ENCODE peak calls at places on chromosomes 2 and 18, in four cellular contexts. R, O, K and Z are unnamed samples.

GRCh38 chr2:163348843-163349395 is 386.9 kb downstream of the FIGN start:
- DNase-seq in R (peak; percentile 98), O (no peak), K (no peak), Z (no peak)

GRCh38 chr18:54173980-54174611 is 50.4 kb downstream of the MBD2 start:
- DNase-seq in K (no peak), O (no peak), R (no peak), Z (no peak)

GRCh38 chr2:100292022-100292580 is 30.2 kb downstream of the LONRF2 start:
- DNase-seq in R (peak; percentile 99), O (peak; percentile 83), K (peak; percentile 28), Z (peak; percentile 88)

GRCh38 chr2:36513661-36514060 is 84.3 kb downstream of the FEZ2 start:
- DNase-seq in R (no peak), O (no peak), K (no peak), Z (no peak)

GRCh38 chr2:228674155-228674554 is 492.7 kb upstream of the SPHKAP start:
- DNase-seq in O (no peak), R (no peak), K (no peak), Z (no peak)

GRCh38 chr2:238255146-238255545 is 15.3 kb upstream of the HES6 start:
- DNase-seq in K (no peak), O (no peak), R (no peak), Z (no peak)

GRCh38 chr2:43443317-43443716 is 152.5 kb downstream of the THADA start:
- DNase-seq in R (no peak), K (no peak), O (no peak), Z (no peak)

GRCh38 chr18:48459471-48459870 is 50.3 kb upstream of the ZBTB7C start:
- DNase-seq in R (peak; percentile 44), K (no peak), O (no peak), Z (no peak)

GRCh38 chr2:188042412-188042811 is 249.3 kb upstream of the GULP1 start:
- DNase-seq in K (no peak), R (no peak), O (no peak), Z (no peak)

GRCh38 chr2:120983344-120983743 is 247.7 kb downstream of the GLI2 start:
- DNase-seq in K (no peak), R (no peak), O (no peak), Z (no peak)

GRCh38 chr2:147026664-147027278 is 818.1 kb upstream of the ACVR2A start:
- DNase-seq in R (no peak), O (no peak), K (no peak), Z (no peak)

GRCh38 chr2:72968286-72968685 is 51.0 kb downstream of the EMX1 start:
- DNase-seq in O (no peak), R (no peak), K (no peak), Z (no peak)

GRCh38 chr2:143937563-143938346 is 582.2 kb downstream of the ZEB2 start:
- DNase-seq in K (no peak), O (no peak), R (no peak), Z (no peak)

GRCh38 chr2:21367421-21367820 is 243.7 kb downstream of the TDRD15 start:
- DNase-seq in R (no peak), K (no peak), O (no peak), Z (no peak)

GRCh38 chr2:193824474-193824873 is 1629.7 kb upstream of the TMEFF2 start:
- DNase-seq in K (no peak), O (no peak), R (no peak), Z (no peak)

GRCh38 chr2:194619368-194619767 is 1037.7 kb upstream of the SLC39A10 start:
- DNase-seq in K (no peak), R (no peak), O (no peak), Z (no peak)

GRCh38 chr18:75474332-75474731 is 46.8 kb upstream of the SMIM21 start:
- DNase-seq in O (no peak), R (no peak), K (no peak), Z (no peak)

GRCh38 chr18:72460210-72460680 is 83.9 kb downstream of the CBLN2 start:
- DNase-seq in R (no peak), O (no peak), K (no peak), Z (peak; percentile 22)

GRCh38 chr2:38462121-38462634 is 85.1 kb upstream of the ATL2 start:
- DNase-seq in K (no peak), R (peak; percentile 87), O (peak; percentile 70), Z (no peak)

GRCh38 chr18:79558196-79559120 is 121.1 kb upstream of the CTDP1 start:
- DNase-seq in K (no peak), O (no peak), R (no peak), Z (no peak)

GRCh38 chr2:10126627-10127026 is 4.1 kb downstream of the RRM2 start:
- DNase-seq in R (no peak), K (no peak), O (no peak), Z (no peak)

GRCh38 chr2:46803911-46804670 is 111.5 kb downstream of the MCFD2 start:
- DNase-seq in R (no peak), K (no peak), O (no peak), Z (peak; percentile 92)

GRCh38 chr2:216683846-216684245 is 11.5 kb downstream of the IGFBP5 start:
- DNase-seq in R (peak; percentile 96), O (no peak), K (no peak), Z (no peak)

GRCh38 chr2:16666453-16666801 is 793 bp upstream of the CYRIA start:
- DNase-seq in R (peak; percentile 79), O (no peak), K (no peak), Z (no peak)

GRCh38 chr2:111049792-111050640 is 70.7 kb upstream of the BCL2L11 start:
- DNase-seq in R (no peak), K (no peak), O (no peak), Z (no peak)

GRCh38 chr2:215505044-215505786 is 69.3 kb upstream of the FN1 start:
- DNase-seq in K (no peak), R (peak; percentile 52), O (no peak), Z (no peak)

GRCh38 chr2:204625135-204625534 is 79.9 kb downstream of the PARD3B start:
- DNase-seq in K (no peak), O (no peak), R (no peak), Z (peak; percentile 35)

GRCh38 chr18:49613741-49614151 is 51.9 kb downstream of the LIPG start:
- DNase-seq in R (no peak), O (no peak), K (no peak), Z (no peak)

GRCh38 chr2:169320561-169320960 is 41.8 kb downstream of the LRP2 start:
- DNase-seq in O (no peak), K (no peak), R (no peak), Z (no peak)

GRCh38 chr18:28791101-28791500 is 614.2 kb upstream of the CDH2 start:
- DNase-seq in R (no peak), K (no peak), O (no peak), Z (no peak)

GRCh38 chr18:6607348-6607747 is 122.2 kb upstream of the ARHGAP28 start:
- DNase-seq in K (no peak), R (no peak), O (no peak), Z (no peak)